ENCODE peak calls at places on chromosomes 12 and 14, in nine cellular contexts. R is caudate nucleus; G is sciatic nerve; H is stimulated activated CD4-positive, alpha-beta T cell treated with anti-CD3 and anti-CD28 coated beads, Interleukin-2, amount 100 ng/mL, for 24 hours; L is germinal center; D is HCEC 1CT; X is NT2/D1; W is central memory CD4-positive, alpha-beta T cell; O is brain microvascular endothelial cell. Z is an unnamed sample.

GRCh38 chr14:106837870-106838269 is 1311.5 kb downstream of the TMEM121 start:
- DNase-seq in R (no peak), G (no peak), H (no peak), L (no peak), D (no peak), X (no peak), W (no peak), O (no peak), Z (no peak)

GRCh38 chr14:70906785-70907171 is 481 bp upstream of the PCNX1 start:
- DNase-seq in R (no peak), G (no peak), H (no peak), L (no peak), D (no peak), X (no peak), W (no peak), O (no peak), Z (no peak)

GRCh38 chr14:64170190-64170589 is 124.0 kb downstream of the ESR2 start:
- DNase-seq in R (no peak), G (no peak), H (no peak), L (peak), D (no peak), X (no peak), W (no peak), O (no peak), Z (no peak)

GRCh38 chr12:56723889-56724659 is 1.0 kb downstream of the NACA start:
- DNase-seq in R (no peak), G (no peak), H (no peak), L (no peak), D (peak), X (no peak), W (no peak), O (peak), Z (peak)

GRCh38 chr12:56029166-56029519 is 8.3 kb downstream of the IKZF4 start:
- DNase-seq in R (no peak), G (no peak), H (no peak), L (no peak), D (peak), X (no peak), W (no peak), O (no peak), Z (no peak)

GRCh38 chr14:98594156-98594555 is 677.8 kb downstream of the BCL11B start:
- DNase-seq in R (no peak), G (no peak), H (no peak), L (no peak), D (no peak), X (no peak), W (no peak), O (no peak), Z (no peak)

GRCh38 chr12:16090974-16091373 is 179.8 kb downstream of the DERA start:
- DNase-seq in R (no peak), G (no peak), H (no peak), L (no peak), D (no peak), X (no peak), W (no peak), O (no peak), Z (no peak)

GRCh38 chr12:109744991-109745942 is 31.6 kb downstream of the FAM222A start:
- DNase-seq in R (no peak), G (peak), H (no peak), L (no peak), D (peak), X (no peak), W (no peak), O (no peak), Z (no peak)

GRCh38 chr12:112916270-112916669 is 9.5 kb downstream of the OAS1 start:
- DNase-seq in R (no peak), G (no peak), H (no peak), L (no peak), D (no peak), X (no peak), W (no peak), O (no peak), Z (no peak)

GRCh38 chr14:61453103-61453767 is 131.9 kb downstream of the PRKCH start:
- DNase-seq in R (no peak), G (no peak), H (peak), L (no peak), D (no peak), X (no peak), W (no peak), O (no peak), Z (no peak)

GRCh38 chr14:104341532-104342434 is 203.4 kb downstream of the KIF26A start:
- DNase-seq in R (no peak), G (no peak), H (no peak), L (peak), D (no peak), X (peak), W (no peak), O (peak), Z (no peak)

GRCh38 chr14:32713856-32714255 is 224.8 kb upstream of the NPAS3 start:
- DNase-seq in R (no peak), G (no peak), H (no peak), L (no peak), D (no peak), X (no peak), W (no peak), O (no peak), Z (no peak)

GRCh38 chr12:111410229-111411186 is 4.8 kb downstream of the SH2B3 start:
- DNase-seq in R (no peak), G (no peak), H (no peak), L (no peak), D (peak), X (no peak), W (no peak), O (no peak), Z (no peak)

GRCh38 chr12:51393676-51394545 is 2.7 kb upstream of the GALNT6 start:
- DNase-seq in R (no peak), G (no peak), H (peak), L (no peak), D (peak), X (no peak), W (peak), O (peak), Z (no peak)

GRCh38 chr14:66070542-66071319 is 415.4 kb upstream of the CCDC196 start:
- DNase-seq in R (peak), G (no peak), H (peak), L (peak), D (no peak), X (peak), W (peak), O (peak), Z (peak)

GRCh38 chr14:100213956-100214767 is 24.8 kb upstream of the YY1 start:
- DNase-seq in R (peak), G (peak), H (peak), L (peak), D (peak), X (peak), W (peak), O (no peak), Z (peak)

GRCh38 chr12:91778091-91778819 is 367.4 kb downstream of the BTG1 start:
- DNase-seq in R (no peak), G (no peak), H (no peak), L (peak), D (peak), X (no peak), W (no peak), O (no peak), Z (no peak)

GRCh38 chr12:90569685-90570084 is 385.3 kb downstream of the CCER1 start:
- DNase-seq in R (no peak), G (no peak), H (no peak), L (no peak), D (no peak), X (no peak), W (no peak), O (no peak), Z (no peak)

GRCh38 chr14:89661392-89661791 is 244.4 kb upstream of the FOXN3 start:
- DNase-seq in R (no peak), G (no peak), H (no peak), L (no peak), D (no peak), X (no peak), W (no peak), O (no peak), Z (no peak)

GRCh38 chr12:95989504-95990123 is 6.5 kb downstream of the HAL start:
- DNase-seq in R (no peak), G (no peak), H (no peak), L (no peak), D (no peak), X (no peak), W (no peak), O (no peak), Z (no peak)

GRCh38 chr12:39682689-39683477 is 63.3 kb upstream of the ABCD2 start:
- DNase-seq in R (no peak), G (no peak), H (no peak), L (no peak), D (no peak), X (no peak), W (peak), O (no peak), Z (no peak)

GRCh38 chr14:92520102-92520651 is 6.6 kb downstream of the RIN3 start:
- DNase-seq in R (no peak), G (no peak), H (no peak), L (no peak), D (no peak), X (no peak), W (no peak), O (no peak), Z (no peak)

GRCh38 chr14:78611796-78612571 is 441.8 kb downstream of the NRXN3 start:
- DNase-seq in R (no peak), G (no peak), H (no peak), L (no peak), D (no peak), X (no peak), W (no peak), O (no peak), Z (no peak)

GRCh38 chr14:27881063-27881462 is 885.5 kb upstream of the FOXG1 start:
- DNase-seq in R (no peak), G (no peak), H (no peak), L (no peak), D (no peak), X (no peak), W (no peak), O (no peak), Z (no peak)

Z was measured in posterior cingulate gyrus.